ENCODE peak calls at places on chromosomes 7 and 10, in nine cellular contexts. F, S, G, X, O, E, I, W and M are unnamed samples.

GRCh38 chr10:133276435-133277201 is at the start of gene ADAM8:
- DNase-seq in I (peak), S (no peak), X (no peak), G (peak), F (no peak), W (no peak), O (no peak), E (no peak), M (peak)

GRCh38 chr10:129531195-129531968 is 64.3 kb downstream of the MGMT start:
- DNase-seq in G (peak), I (no peak), S (no peak), W (no peak), X (peak), F (no peak), E (peak), O (no peak), M (no peak)

GRCh38 chr7:4230352-4230751 is 451.7 kb upstream of the FOXK1 start:
- DNase-seq in X (no peak), G (no peak), F (no peak), O (no peak), I (no peak), E (no peak), S (no peak), W (no peak), M (no peak)

GRCh38 chr10:93406367-93407145 is 75.6 kb downstream of the MYOF start:
- DNase-seq in W (no peak), O (no peak), I (no peak), E (no peak), S (no peak), F (no peak), G (no peak), X (peak), M (no peak)

GRCh38 chr10:17074548-17074860 is 55.1 kb downstream of the CUBN start:
- DNase-seq in F (no peak), G (no peak), I (no peak), O (no peak), E (no peak), X (no peak), W (no peak), S (no peak), M (no peak)

GRCh38 chr7:32958046-32959025 is 1.1 kb downstream of the FKBP9 start:
- DNase-seq in S (peak), X (no peak), I (peak), E (peak), F (peak), W (peak), O (no peak), G (no peak), M (peak)

GRCh38 chr10:124647421-124648130 is 96.6 kb downstream of the FAM53B start:
- DNase-seq in O (no peak), E (peak), F (peak), S (no peak), W (peak), I (peak), X (no peak), G (no peak), M (no peak)

GRCh38 chr7:132122901-132123300 is 453.4 kb downstream of the PLXNA4 start:
- DNase-seq in X (no peak), W (no peak), F (no peak), O (no peak), I (no peak), G (no peak), E (no peak), S (no peak), M (no peak)

GRCh38 chr10:31129880-31130405 is 98.3 kb upstream of the ZNF438 start:
- DNase-seq in X (no peak), I (no peak), G (no peak), O (no peak), E (no peak), W (no peak), S (no peak), F (no peak), M (no peak)

GRCh38 chr10:120988751-120989150 is 137.6 kb downstream of the WDR11 start:
- DNase-seq in I (no peak), F (no peak), E (no peak), G (no peak), O (no peak), X (no peak), S (no peak), W (no peak), M (no peak)

GRCh38 chr7:75621124-75621523 is 117.6 kb downstream of the HIP1 start:
- DNase-seq in X (no peak), F (no peak), W (no peak), S (no peak), O (no peak), E (no peak), I (no peak), G (no peak), M (no peak)

GRCh38 chr10:53601260-53601875 is 828.8 kb upstream of the MBL2 start:
- DNase-seq in E (peak), F (no peak), W (no peak), X (peak), G (peak), I (no peak), S (no peak), O (no peak), M (no peak)

GRCh38 chr10:7410306-7410799 is 481 bp downstream of the SFMBT2 start:
- DNase-seq in S (no peak), O (peak), W (peak), X (no peak), G (peak), I (peak), F (peak), E (peak), M (peak)

GRCh38 chr7:113629244-113629643 is 289.6 kb downstream of the PPP1R3A start:
- DNase-seq in E (peak), F (no peak), G (no peak), W (no peak), I (no peak), O (no peak), X (no peak), S (no peak), M (no peak)

GRCh38 chr7:36726806-36727503 is 2.7 kb upstream of the AOAH start:
- DNase-seq in F (no peak), I (no peak), G (peak), X (no peak), W (no peak), S (no peak), E (no peak), O (no peak), M (no peak)

GRCh38 chr10:77291596-77292505 is 345.8 kb downstream of the KCNMA1 start:
- DNase-seq in G (no peak), W (no peak), X (no peak), S (no peak), O (no peak), E (no peak), F (no peak), I (no peak), M (no peak)

GRCh38 chr7:130959743-130960207 is 225.8 kb upstream of the KLF14 start:
- DNase-seq in X (peak), F (no peak), S (no peak), E (peak), W (no peak), G (no peak), O (no peak), I (no peak), M (no peak)

GRCh38 chr10:54796876-54797275 is 4.2 kb downstream of the PCDH15 start:
- DNase-seq in O (no peak), E (no peak), I (no peak), S (no peak), X (no peak), G (peak), W (no peak), F (no peak), M (no peak)

GRCh38 chr10:54799491-54799890 is 1.5 kb downstream of the PCDH15 start:
- DNase-seq in O (no peak), E (no peak), F (no peak), X (no peak), W (no peak), G (no peak), S (no peak), I (no peak), M (no peak)

GRCh38 chr10:54797636-54798395 is 3.2 kb downstream of the PCDH15 start:
- DNase-seq in E (peak), F (no peak), W (no peak), G (no peak), I (no peak), S (no peak), O (no peak), X (peak), M (no peak)

DNA sequence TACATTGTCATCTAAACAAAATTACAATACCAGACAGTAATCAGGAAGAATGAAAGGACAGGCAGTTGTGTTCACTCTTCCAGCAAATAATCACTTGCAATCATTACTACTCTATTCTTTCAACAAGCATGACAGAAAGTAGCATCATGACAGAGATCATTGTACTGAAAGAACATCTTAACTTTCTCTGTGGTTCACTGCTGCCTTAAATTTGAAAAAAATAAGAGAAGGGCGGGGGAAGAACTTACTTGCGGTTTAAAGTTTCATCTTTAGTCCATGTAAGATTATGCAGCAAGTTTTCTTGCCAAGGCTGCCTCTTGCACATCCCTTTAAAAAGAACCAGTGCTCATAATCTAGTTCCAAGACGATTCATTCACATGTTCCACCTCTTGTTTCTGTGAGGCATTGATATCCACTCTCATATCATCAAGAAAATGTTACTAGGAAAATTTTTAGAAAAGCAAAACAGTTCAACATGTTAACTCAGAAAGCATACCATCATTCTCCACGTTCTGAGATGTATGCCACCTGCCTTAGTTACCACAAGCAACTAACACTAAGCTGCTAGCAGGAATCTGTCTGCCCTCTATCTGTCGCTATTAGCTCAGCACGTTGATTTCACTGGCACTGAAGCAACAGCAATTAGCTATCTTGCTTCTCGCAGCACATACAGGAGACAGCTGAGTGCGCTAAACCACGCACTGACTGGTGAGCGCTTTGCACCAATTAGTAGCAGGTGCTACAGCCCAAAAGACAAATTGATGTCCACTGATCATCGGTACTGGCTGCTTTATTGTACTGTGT is at the start of gene PCDH15:
- DNase-seq in E (peak), F (peak), G (peak), W (no peak), S (no peak), X (peak), O (no peak), I (peak), M (peak)
- TF ChIP-seq CTCF in E (peak), F (peak), G (peak), W (peak), S (peak), X (peak), O (peak), I (no peak), M (no peak)

GRCh38 chr7:118259115-118259514 is 34.6 kb downstream of the ANKRD7 start:
- DNase-seq in I (no peak), W (no peak), S (no peak), G (no peak), O (no peak), E (peak), X (no peak), F (no peak), M (no peak)
- TF ChIP-seq CTCF in I (no peak), W (peak), S (no peak), G (no peak), O (peak), E (no peak), X (no peak), F (no peak), M (no peak)

GRCh38 chr7:158443688-158444483 is 143.7 kb downstream of the PTPRN2 start:
- DNase-seq in F (no peak), S (no peak), I (no peak), E (no peak), G (no peak), O (no peak), W (no peak), X (no peak), M (no peak)

GRCh38 chr7:158444501-158445420 is 142.9 kb downstream of the PTPRN2 start:
- DNase-seq in G (no peak), O (no peak), X (no peak), S (no peak), E (no peak), W (no peak), I (no peak), F (no peak), M (no peak)

GRCh38 chr7:158445421-158446175 is 142.0 kb downstream of the PTPRN2 start:
- DNase-seq in O (no peak), E (no peak), X (no peak), G (peak), I (no peak), S (no peak), F (no peak), W (no peak), M (no peak)

GRCh38 chr7:158442260-158442659 is 145.4 kb downstream of the PTPRN2 start:
- DNase-seq in O (no peak), W (no peak), S (no peak), G (peak), F (no peak), I (no peak), E (no peak), X (no peak), M (no peak)

GRCh38 chr7:158443014-158443687 is 144.5 kb downstream of the PTPRN2 start:
- DNase-seq in O (no peak), E (no peak), X (no peak), G (no peak), I (no peak), W (no peak), F (no peak), S (no peak), M (no peak)
- TF ChIP-seq CTCF in O (no peak), E (no peak), X (no peak), G (peak), I (no peak), W (no peak), F (no peak), S (no peak), M (no peak)

GRCh38 chr10:113643183-113643582 is 20.7 kb downstream of the NRAP start:
- DNase-seq in O (no peak), W (no peak), I (no peak), G (no peak), S (no peak), X (no peak), E (no peak), F (no peak), M (no peak)

GRCh38 chr10:113644185-113645120 is 19.4 kb downstream of the NRAP start:
- DNase-seq in F (no peak), S (no peak), I (no peak), O (no peak), G (no peak), X (peak), E (peak), W (no peak), M (no peak)

GRCh38 chr10:113650172-113650571 is 13.7 kb downstream of the NRAP start:
- DNase-seq in X (no peak), G (no peak), F (no peak), O (no peak), W (no peak), I (no peak), E (no peak), S (no peak), M (no peak)

GRCh38 chr10:113648478-113648877 is 15.4 kb downstream of the NRAP start:
- DNase-seq in W (peak), I (no peak), E (peak), O (no peak), F (no peak), S (no peak), X (no peak), G (no peak), M (no peak)

DNA sequence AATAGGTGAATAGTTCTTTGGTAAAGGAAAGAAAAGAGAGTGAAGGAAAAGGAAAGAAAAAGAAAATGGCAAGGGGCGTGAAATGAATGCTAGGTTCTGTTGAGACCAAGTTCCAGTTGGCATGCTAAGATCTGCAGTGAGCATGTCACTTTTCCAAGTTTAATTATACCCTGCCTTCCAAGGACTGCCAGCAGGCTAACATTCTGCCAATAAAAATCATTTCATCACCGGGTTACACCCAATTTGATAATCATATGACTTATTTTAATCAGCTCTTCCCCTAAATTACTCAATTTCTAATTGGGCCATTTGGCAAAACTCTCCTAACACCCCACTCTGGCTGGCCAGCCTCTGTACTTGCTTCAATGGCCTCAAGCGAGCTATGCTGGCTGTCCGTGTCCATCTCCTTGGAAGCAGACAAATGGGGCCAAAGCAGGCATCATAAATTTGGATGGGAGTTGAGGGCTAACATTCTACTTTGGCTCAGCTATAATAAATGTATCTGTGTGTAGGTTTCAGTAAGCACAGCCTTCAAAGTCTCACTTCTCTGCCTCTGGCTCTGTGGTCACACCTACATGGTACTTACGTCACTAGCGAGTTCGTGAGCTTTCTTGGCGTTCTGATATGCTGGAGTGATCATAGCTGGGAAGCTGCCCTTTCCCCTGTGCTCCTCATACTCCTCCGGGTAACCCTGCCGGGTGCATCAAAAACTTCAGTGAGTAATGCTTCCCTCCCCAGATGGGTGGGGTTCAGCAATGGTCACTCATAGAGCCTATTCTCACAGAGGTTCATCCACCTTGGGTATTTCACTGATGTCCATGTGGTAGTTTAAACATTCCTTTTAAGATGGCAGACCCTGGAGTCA is 17.3 kb downstream of the NRAP start:
- DNase-seq in X (no peak), E (no peak), S (no peak), O (no peak), W (no peak), F (no peak), I (no peak), G (no peak), M (no peak)
- TF ChIP-seq CTCF in X (no peak), E (no peak), S (no peak), O (no peak), W (no peak), F (no peak), I (no peak), G (no peak), M (no peak)